ENCODE peak calls at places on chromosomes 16 and 17, in four cellular contexts. M, O, C and R are unnamed samples.

GRCh38 chr16:9123871-9124270 is 32.4 kb downstream of the HAPSTR1 start:
- DNase-seq in M (peak; percentile 54), O (no peak), C (peak; percentile 80), R (no peak)

GRCh38 chr17:789160-789840 is 7.1 kb downstream of the MRM3 start:
- DNase-seq in M (no peak), O (peak; percentile 65), C (no peak), R (no peak)

GRCh38 chr17:77354721-77355455 is 214.1 kb downstream of the SEC14L1 start:
- DNase-seq in M (no peak), O (peak; percentile 98), C (peak; percentile 65), R (no peak)

GRCh38 chr17:334974-335481 is 17.6 kb downstream of the RPH3AL start:
- DNase-seq in M (no peak), O (no peak), C (no peak), R (no peak)

GRCh38 chr16:3580686-3581085 is 3.5 kb upstream of the NLRC3 start:
- DNase-seq in M (no peak), O (peak; percentile 20), C (no peak), R (no peak)

GRCh38 chr17:55726440-55726839 is 3.8 kb upstream of the TMEM100 start:
- DNase-seq in M (no peak), O (peak; percentile 91), C (peak; percentile 34), R (no peak)

GRCh38 chr17:9371019-9371418 is 204.6 kb downstream of the STX8 start:
- DNase-seq in M (peak; percentile 13), O (peak; percentile 91), C (peak; percentile 86), R (peak; percentile 37)

GRCh38 chr17:31489295-31490018 is 98.0 kb downstream of the RAB11FIP4 start:
- DNase-seq in M (peak; percentile 31), O (no peak), C (no peak), R (no peak)

GRCh38 chr17:80270836-80271235 is 10.2 kb downstream of the RNF213 start:
- DNase-seq in M (no peak), O (no peak), C (peak; percentile 59), R (no peak)

GRCh38 chr17:58156839-58157803 is 8.9 kb downstream of the OR4D1 start:
- DNase-seq in M (no peak), O (no peak), C (peak; percentile 50), R (no peak)

GRCh38 chr17:5439446-5439764 is 450 bp upstream of the C1QBP start:
- DNase-seq in M (no peak), O (no peak), C (no peak), R (no peak)

GRCh38 chr16:50278251-50278650 is 11.9 kb downstream of the ADCY7 start:
- DNase-seq in M (no peak), O (no peak), C (no peak), R (no peak)

GRCh38 chr17:57939797-57940196 is 15.4 kb downstream of the CUEDC1 start:
- DNase-seq in M (no peak), O (no peak), C (no peak), R (peak; percentile 75)

GRCh38 chr17:11303773-11304394 is 62.9 kb downstream of the SHISA6 start:
- DNase-seq in M (no peak), O (no peak), C (no peak), R (no peak)

GRCh38 chr16:28196331-28196987 is 15.3 kb downstream of the XPO6 start:
- DNase-seq in M (no peak), O (no peak), C (no peak), R (no peak)

GRCh38 chr16:10297341-10298006 is 88.4 kb upstream of the ATF7IP2 start:
- DNase-seq in M (no peak), O (no peak), C (no peak), R (peak; percentile 98)

GRCh38 chr16:49839462-49839825 is 16.5 kb downstream of the ZNF423 start:
- DNase-seq in M (no peak), O (no peak), C (no peak), R (no peak)

GRCh38 chr17:35555695-35556094 is 4.9 kb downstream of the SLFN14 start:
- DNase-seq in M (no peak), O (no peak), C (no peak), R (no peak)

GRCh38 chr16:62664566-62664965 is 628.3 kb upstream of the CDH8 start:
- DNase-seq in M (no peak), O (no peak), C (no peak), R (no peak)

GRCh38 chr17:19384723-19385391 is 2.1 kb downstream of the MFAP4 start:
- DNase-seq in M (no peak), O (peak; percentile 91), C (no peak), R (no peak)

GRCh38 chr17:1709971-1710806 is at the start of gene TLCD2:
- DNase-seq in M (peak; percentile 36), O (peak; percentile 65), C (peak; percentile 71), R (no peak)

GRCh38 chr17:15266325-15266950 is 1.3 kb upstream of the PMP22 start:
- DNase-seq in M (no peak), O (no peak), C (no peak), R (no peak)

GRCh38 chr16:20750558-20750957 is 8.9 kb upstream of the THUMPD1 start:
- DNase-seq in M (no peak), O (peak; percentile 1), C (no peak), R (no peak)

GRCh38 chr17:45895304-45895968 is 1.1 kb downstream of the MAPT start:
- DNase-seq in M (no peak), O (no peak), C (peak; percentile 47), R (no peak)

GRCh38 chr16:61500851-61501250 is 535.4 kb downstream of the CDH8 start:
- DNase-seq in M (no peak), O (no peak), C (no peak), R (no peak)

GRCh38 chr16:59067207-59067606 is 333.1 kb upstream of the GOT2 start:
- DNase-seq in M (no peak), O (peak; percentile 13), C (no peak), R (no peak)

GRCh38 chr17:50208611-50209061 is 7.2 kb upstream of the COL1A1 start:
- DNase-seq in M (no peak), O (no peak), C (no peak), R (no peak)

GRCh38 chr16:87710887-87711286 is 54.9 kb downstream of the KLHDC4 start:
- DNase-seq in M (no peak), O (no peak), C (no peak), R (no peak)

GRCh38 chr16:89004209-89004831 is 27.3 kb upstream of the CBFA2T3 start:
- DNase-seq in M (no peak), O (no peak), C (no peak), R (no peak)

GRCh38 chr17:55814377-55814776 is 63.5 kb downstream of the PCTP start:
- DNase-seq in M (no peak), O (no peak), C (peak; percentile 20), R (no peak)

GRCh38 chr17:48550313-48551205 is 5.7 kb upstream of the HOXB2 start:
- DNase-seq in M (no peak), O (peak; percentile 40), C (no peak), R (no peak)

GRCh38 chr16:49788505-49788904 is 67.4 kb downstream of the ZNF423 start:
- DNase-seq in M (no peak), O (no peak), C (no peak), R (no peak)

GRCh38 chr16:23433261-23433920 is 19.6 kb downstream of the COG7 start:
- DNase-seq in M (no peak), O (no peak), C (no peak), R (no peak)

GRCh38 chr16:19700319-19700781 is 17.7 kb downstream of the KNOP1 start:
- DNase-seq in M (no peak), O (peak; percentile 70), C (peak; percentile 76), R (no peak)
- TF ChIP-seq RAD21 in M (no peak), O (no peak), C (peak; percentile 4), R (no peak)

DNA sequence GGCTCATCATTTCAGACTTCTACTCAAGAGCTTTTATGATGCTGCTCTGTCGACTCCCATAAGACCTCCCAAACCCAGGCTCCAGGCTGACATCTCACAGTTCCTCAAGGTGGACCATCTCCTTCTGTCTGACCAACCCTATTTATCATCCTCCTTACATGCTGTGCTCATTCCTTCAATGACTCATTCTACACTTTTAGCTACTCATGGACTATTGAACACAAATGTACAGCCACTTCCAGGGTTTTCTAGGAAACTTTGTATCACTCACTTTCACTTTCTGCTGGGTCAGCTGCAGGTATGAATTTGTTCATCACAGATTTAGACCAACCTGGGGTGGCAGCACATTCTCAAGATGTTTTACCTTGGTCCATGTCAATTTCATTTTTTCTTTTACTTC is 162.4 kb upstream of the FAM20A start:
- DNase-seq in M (no peak), O (peak; percentile 40), C (no peak), R (no peak)
- TF ChIP-seq RAD21 in M (no peak), O (no peak), C (no peak), R (no peak)

GRCh38 chr17:29103341-29103740 is 60.4 kb downstream of the PIPOX start:
- DNase-seq in M (no peak), O (no peak), C (no peak), R (no peak)
- TF ChIP-seq RAD21 in M (no peak), O (no peak), C (no peak), R (no peak)

GRCh38 chr17:75813081-75814020 is 28.7 kb downstream of the UNK start:
- DNase-seq in M (no peak), O (no peak), C (no peak), R (no peak)

GRCh38 chr17:75816693-75817092 is 27.5 kb downstream of the UNC13D start:
- DNase-seq in M (no peak), O (no peak), C (no peak), R (no peak)

GRCh38 chr17:75814021-75814395 is 29.4 kb downstream of the UNK start:
- DNase-seq in M (no peak), O (no peak), C (no peak), R (no peak)

GRCh38 chr17:75815399-75815798 is 28.8 kb downstream of the UNC13D start:
- DNase-seq in M (no peak), O (no peak), C (no peak), R (no peak)

DNA sequence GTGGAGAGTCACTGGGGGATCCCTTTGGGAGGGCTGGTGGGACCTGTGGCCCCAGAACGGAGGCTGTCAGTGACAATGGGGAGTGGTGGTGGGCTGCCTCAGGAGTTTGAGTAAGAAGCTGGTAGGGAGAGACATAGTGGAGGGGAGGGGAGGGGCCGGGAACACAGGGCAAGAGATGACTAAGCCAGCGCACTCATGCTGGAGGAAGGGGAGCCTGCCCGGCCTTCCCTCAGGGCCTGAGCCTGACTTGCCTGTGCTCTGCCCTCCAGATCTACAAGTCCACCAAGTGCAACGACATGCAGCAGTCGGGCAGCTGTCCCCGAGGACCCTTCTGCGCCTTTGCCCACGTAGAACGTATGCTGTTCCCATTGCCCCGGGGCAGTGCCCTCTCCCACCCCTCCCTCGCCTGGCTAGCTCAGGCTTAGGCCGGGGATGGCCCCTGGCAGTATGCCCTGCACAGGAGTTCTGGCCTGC is 29.3 kb downstream of the UNC13D start:
- DNase-seq in M (no peak), O (peak; percentile 79), C (peak; percentile 46), R (no peak)
- TF ChIP-seq RAD21 in M (no peak), O (no peak), C (no peak), R (no peak)